ENCODE peak calls at places on chromosomes 11 and 22, in seven cellular contexts. P is GM12891, L is H1, E is GM12878, N is K562, S is GM12892, W is HepG2. A is an unnamed sample.
A peak's percentile ranks its signal among the peaks of the same experiment; 100 is the strongest.

GRCh38 chr11:34464591-34465036 is 25.9 kb downstream of the CAT start:
- DNase-seq in P (no peak), L (no peak), E (no peak), N (no peak), S (no peak), W (no peak), A (no peak)

GRCh38 chr11:126892781-126893180 is 107.8 kb downstream of the KIRREL3 start:
- DNase-seq in P (no peak), L (no peak), E (no peak), N (no peak), S (no peak), W (no peak), A (no peak)

GRCh38 chr22:49951986-49952896 is 8.3 kb upstream of the PIM3 start:
- DNase-seq in P (no peak), L (no peak), E (no peak), N (no peak), S (no peak), W (peak; percentile 81), A (no peak)

GRCh38 chr11:10349281-10349665 is 44.4 kb downstream of the ADM start:
- DNase-seq in P (no peak), L (no peak), E (no peak), N (no peak), S (no peak), W (no peak), A (no peak)

GRCh38 chr11:129278586-129279319 is 86.6 kb upstream of the ARHGAP32 start:
- DNase-seq in P (peak; percentile 10), L (no peak), E (no peak), N (no peak), S (peak; percentile 15), W (no peak), A (peak; percentile 77)

GRCh38 chr22:49618689-49618953 is 209.1 kb downstream of the BRD1 start:
- DNase-seq in P (no peak), L (no peak), E (no peak), N (no peak), S (no peak), W (no peak), A (no peak)

GRCh38 chr11:33772300-33772699 is 2.0 kb downstream of the FBXO3 start:
- DNase-seq in P (no peak), L (no peak), E (no peak), N (peak; percentile 22), S (no peak), W (peak; percentile 10), A (no peak)

GRCh38 chr22:25172153-25172552 is 27.5 kb upstream of the CRYBB3 start:
- DNase-seq in P (no peak), L (no peak), E (no peak), N (no peak), S (no peak), W (peak; percentile 21), A (peak; percentile 49)

GRCh38 chr22:39567135-39567946 is 3.2 kb upstream of the CACNA1I start:
- DNase-seq in P (no peak), L (no peak), E (no peak), N (no peak), S (no peak), W (no peak), A (no peak)

GRCh38 chr11:37623778-37624177 is 1025.7 kb upstream of the RAG2 start:
- DNase-seq in P (no peak), L (no peak), E (no peak), N (no peak), S (no peak), W (no peak), A (no peak)

GRCh38 chr11:91947215-91947614 is 277.4 kb upstream of the FAT3 start:
- DNase-seq in P (no peak), L (no peak), E (no peak), N (no peak), S (no peak), W (no peak), A (no peak)

GRCh38 chr11:57903441-57904123 is 120.1 kb upstream of the OR9Q1 start:
- DNase-seq in P (peak; percentile 8), L (no peak), E (no peak), N (peak; percentile 58), S (peak; percentile 5), W (no peak), A (no peak)

GRCh38 chr22:36467042-36467810 is 14.2 kb downstream of the TXN2 start:
- DNase-seq in P (no peak), L (no peak), E (no peak), N (no peak), S (no peak), W (no peak), A (no peak)

GRCh38 chr11:45280449-45280848 is 5.7 kb downstream of the SYT13 start:
- DNase-seq in P (no peak), L (no peak), E (no peak), N (no peak), S (no peak), W (no peak), A (no peak)

GRCh38 chr11:128627666-128628342 is 40.4 kb upstream of the ETS1 start:
- DNase-seq in P (no peak), L (no peak), E (no peak), N (no peak), S (no peak), W (no peak), A (peak; percentile 51)

DNA sequence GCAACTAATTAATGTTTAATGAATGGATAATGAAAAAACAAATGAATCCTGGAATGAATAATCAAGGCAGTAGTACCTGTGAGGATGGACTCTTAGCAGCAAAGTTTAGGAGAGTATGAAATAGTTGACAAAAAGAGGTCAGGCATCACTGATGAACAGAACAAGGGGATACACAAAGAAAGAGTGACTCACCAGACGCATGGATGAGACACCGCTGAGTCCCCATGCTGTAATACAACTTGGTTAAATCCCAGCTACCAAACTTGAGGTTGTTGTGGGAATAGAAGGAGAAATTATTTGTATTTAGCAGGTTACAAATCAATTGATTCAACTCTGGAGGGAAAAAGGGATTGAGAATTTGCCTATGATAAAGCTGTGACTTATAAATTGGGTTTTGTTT is 976.9 kb upstream of the TENM4 start:
- DNase-seq in P (no peak), L (no peak), E (no peak), N (no peak), S (no peak), W (no peak), A (no peak)
- TF ChIP-seq TAF1 in P (no peak), L (no peak), E (no peak), N (no peak), S (no peak), W (no peak), A (no peak)

DNA sequence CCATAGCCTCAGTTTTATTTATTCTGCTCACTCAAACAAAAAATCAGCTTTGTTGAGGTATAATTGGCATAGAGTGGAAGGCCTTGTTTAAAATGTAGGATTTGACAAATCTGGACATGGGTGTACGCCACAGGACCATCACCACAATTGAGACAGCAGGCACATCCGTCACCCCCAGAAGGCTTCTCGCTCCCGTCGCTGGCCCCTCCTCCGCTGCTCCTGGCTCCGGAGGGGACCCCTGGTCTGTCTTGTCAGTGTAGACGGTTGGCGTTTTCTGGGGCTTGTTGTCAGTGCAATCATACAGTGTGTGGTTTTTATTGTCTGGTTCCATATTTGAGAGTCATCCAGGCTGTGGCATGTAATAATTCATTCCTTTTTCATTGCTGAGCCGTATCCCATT is 97.6 kb downstream of the KCNQ1 start:
- DNase-seq in P (no peak), L (no peak), E (no peak), N (no peak), S (no peak), W (no peak), A (no peak)
- TF ChIP-seq TAF1 in P (no peak), L (no peak), E (no peak), N (no peak), S (no peak), W (no peak), A (no peak)

GRCh38 chr11:86380295-86380694 is 5.6 kb downstream of the CCDC81 start:
- DNase-seq in P (no peak), L (no peak), E (no peak), N (no peak), S (no peak), W (no peak), A (no peak)
- TF ChIP-seq TAF1 in P (no peak), L (no peak), E (no peak), N (no peak), S (no peak), W (no peak), A (no peak)

GRCh38 chr11:22656128-22656527 is 10.3 kb upstream of the GAS2 start:
- DNase-seq in P (no peak), L (no peak), E (no peak), N (no peak), S (no peak), W (no peak), A (no peak)
- TF ChIP-seq TAF1 in P (no peak), L (no peak), E (no peak), N (no peak), S (no peak), W (no peak), A (no peak)

GRCh38 chr11:12222099-12222751 is 111.8 kb downstream of the MICAL2 start:
- DNase-seq in P (no peak), L (no peak), E (no peak), N (peak; percentile 31), S (no peak), W (peak; percentile 35), A (no peak)

GRCh38 chr11:12223771-12224536 is 113.6 kb downstream of the MICAL2 start:
- DNase-seq in P (no peak), L (no peak), E (no peak), N (no peak), S (no peak), W (no peak), A (no peak)

GRCh38 chr11:12226093-12226492 is 115.7 kb downstream of the MICAL2 start:
- DNase-seq in P (no peak), L (no peak), E (no peak), N (no peak), S (no peak), W (no peak), A (no peak)

GRCh38 chr11:12225046-12225739 is 114.8 kb downstream of the MICAL2 start:
- DNase-seq in P (no peak), L (no peak), E (no peak), N (no peak), S (no peak), W (no peak), A (no peak)

GRCh38 chr11:12224537-12224893 is 114.1 kb downstream of the MICAL2 start:
- DNase-seq in P (peak; percentile 56), L (no peak), E (peak; percentile 65), N (no peak), S (peak; percentile 41), W (no peak), A (no peak)
- TF ChIP-seq TAF1 in P (no peak), L (no peak), E (no peak), N (no peak), S (no peak), W (no peak), A (no peak)

DNA sequence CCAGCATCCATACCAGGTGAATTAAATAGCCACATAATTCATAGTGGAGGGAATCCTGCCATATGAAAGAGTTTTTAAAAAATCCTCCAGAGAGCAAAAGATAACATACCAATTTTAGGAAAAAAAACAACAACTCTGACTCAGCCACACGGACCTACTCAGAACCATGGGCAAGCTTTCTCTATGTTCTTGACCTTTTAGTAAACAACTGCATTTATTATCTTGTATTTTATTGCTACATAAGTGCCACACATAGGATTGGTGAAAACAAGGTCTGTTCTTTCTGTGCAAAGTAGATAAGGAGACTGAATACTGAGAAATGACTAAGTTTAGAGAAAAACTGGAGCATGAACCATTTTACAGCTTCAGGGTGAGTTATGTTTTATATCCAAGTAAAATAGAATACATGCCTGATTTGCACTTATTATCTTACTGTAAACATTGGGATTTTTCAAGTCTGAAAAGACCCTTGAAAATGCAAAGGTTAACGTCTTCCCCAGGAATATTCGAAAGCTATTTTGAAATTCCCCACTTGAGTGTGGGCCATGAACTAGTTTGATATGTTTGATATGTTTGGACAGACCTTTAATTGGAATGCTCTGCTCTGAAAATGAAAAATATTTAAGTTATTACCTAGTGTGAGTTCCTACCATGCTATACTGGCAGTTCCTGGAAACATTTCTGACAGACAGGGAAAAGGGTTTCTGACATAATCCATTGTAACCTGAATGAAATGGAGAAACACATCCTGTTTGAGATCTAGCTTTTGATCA is 89.5 kb upstream of the DDI1 start:
- DNase-seq in P (no peak), L (no peak), E (no peak), N (no peak), S (no peak), W (no peak), A (no peak)
- TF ChIP-seq TAF1 in P (no peak), L (no peak), E (no peak), N (no peak), S (no peak), W (no peak), A (no peak)

A was measured in SK-N-SH.